ENCODE peak calls at places on chromosomes 12 and 14, in seven cellular contexts. One of them, this sample, is unnamed.

GRCh38 chr14:102770147-102770909 is 6.9 kb upstream of the TRAF3 start:
- DNase-seq in tibial nerve: no peak
- DNase-seq in heart left ventricle: no peak
- DNase-seq in endothelial cell of umbilical vein: no peak
- DNase-seq in astrocyte: no peak
- DNase-seq in cardiac muscle cell: no peak
- DNase-seq in effector memory CD4-positive, alpha-beta T cell: no peak
- DNase-seq in this sample: peak; percentile 14

GRCh38 chr14:54669759-54670630 is 103.1 kb downstream of the SAMD4A start:
- DNase-seq in endothelial cell of umbilical vein: no peak
- DNase-seq in heart left ventricle: no peak
- DNase-seq in effector memory CD4-positive, alpha-beta T cell: peak; percentile 4
- DNase-seq in cardiac muscle cell: peak; percentile 66
- DNase-seq in tibial nerve: no peak
- DNase-seq in astrocyte: peak; percentile 82
- DNase-seq in this sample: no peak

GRCh38 chr14:99186956-99187690 is 84.9 kb downstream of the BCL11B start:
- DNase-seq in astrocyte: no peak
- DNase-seq in effector memory CD4-positive, alpha-beta T cell: no peak
- DNase-seq in tibial nerve: no peak
- DNase-seq in cardiac muscle cell: no peak
- DNase-seq in heart left ventricle: no peak
- DNase-seq in endothelial cell of umbilical vein: no peak
- DNase-seq in this sample: no peak

GRCh38 chr12:104695453-104696148 is 238.9 kb downstream of the CHST11 start:
- DNase-seq in astrocyte: peak; percentile 100
- DNase-seq in endothelial cell of umbilical vein: peak; percentile 65
- DNase-seq in effector memory CD4-positive, alpha-beta T cell: peak; percentile 78
- DNase-seq in heart left ventricle: no peak
- DNase-seq in tibial nerve: no peak
- DNase-seq in cardiac muscle cell: peak; percentile 93
- DNase-seq in this sample: no peak

GRCh38 chr14:101757064-101757838 is 4.3 kb upstream of the PPP2R5C start:
- DNase-seq in heart left ventricle: no peak
- DNase-seq in astrocyte: no peak
- DNase-seq in tibial nerve: no peak
- DNase-seq in effector memory CD4-positive, alpha-beta T cell: no peak
- DNase-seq in endothelial cell of umbilical vein: no peak
- DNase-seq in cardiac muscle cell: no peak
- DNase-seq in this sample: no peak

GRCh38 chr12:93571360-93571853 is 1.1 kb upstream of the SOCS2 start:
- DNase-seq in heart left ventricle: peak; percentile 84
- DNase-seq in endothelial cell of umbilical vein: peak; percentile 59
- DNase-seq in cardiac muscle cell: peak; percentile 57
- DNase-seq in effector memory CD4-positive, alpha-beta T cell: peak; percentile 37
- DNase-seq in tibial nerve: peak; percentile 32
- DNase-seq in astrocyte: peak; percentile 31
- DNase-seq in this sample: peak; percentile 85

GRCh38 chr12:43206396-43206795 is 345.6 kb downstream of the ADAMTS20 start:
- DNase-seq in endothelial cell of umbilical vein: no peak
- DNase-seq in cardiac muscle cell: peak; percentile 19
- DNase-seq in heart left ventricle: no peak
- DNase-seq in tibial nerve: no peak
- DNase-seq in astrocyte: peak; percentile 83
- DNase-seq in effector memory CD4-positive, alpha-beta T cell: no peak
- DNase-seq in this sample: no peak

GRCh38 chr12:64395739-64396138 is 5.2 kb upstream of the C12orf56 start:
- DNase-seq in heart left ventricle: no peak
- DNase-seq in endothelial cell of umbilical vein: peak; percentile 89
- DNase-seq in effector memory CD4-positive, alpha-beta T cell: no peak
- DNase-seq in astrocyte: no peak
- DNase-seq in tibial nerve: no peak
- DNase-seq in cardiac muscle cell: peak; percentile 35
- DNase-seq in this sample: no peak

GRCh38 chr12:109795023-109795422 is 38.2 kb downstream of the TRPV4 start:
- DNase-seq in effector memory CD4-positive, alpha-beta T cell: no peak
- DNase-seq in endothelial cell of umbilical vein: no peak
- DNase-seq in heart left ventricle: no peak
- DNase-seq in tibial nerve: no peak
- DNase-seq in astrocyte: peak; percentile 30
- DNase-seq in cardiac muscle cell: peak; percentile 16
- DNase-seq in this sample: no peak

GRCh38 chr14:50854521-50854920 is 17.3 kb upstream of the ABHD12B start:
- DNase-seq in astrocyte: no peak
- DNase-seq in effector memory CD4-positive, alpha-beta T cell: no peak
- DNase-seq in tibial nerve: no peak
- DNase-seq in heart left ventricle: no peak
- DNase-seq in cardiac muscle cell: no peak
- DNase-seq in endothelial cell of umbilical vein: no peak
- DNase-seq in this sample: no peak

GRCh38 chr12:58154359-58154758 is 213.0 kb downstream of the ATP23 start:
- DNase-seq in tibial nerve: no peak
- DNase-seq in effector memory CD4-positive, alpha-beta T cell: no peak
- DNase-seq in astrocyte: no peak
- DNase-seq in heart left ventricle: no peak
- DNase-seq in endothelial cell of umbilical vein: no peak
- DNase-seq in cardiac muscle cell: no peak
- DNase-seq in this sample: no peak

GRCh38 chr12:57850924-57851323 is 4.4 kb upstream of the CTDSP2 start:
- DNase-seq in cardiac muscle cell: no peak
- DNase-seq in tibial nerve: no peak
- DNase-seq in endothelial cell of umbilical vein: no peak
- DNase-seq in effector memory CD4-positive, alpha-beta T cell: no peak
- DNase-seq in heart left ventricle: peak; percentile 46
- DNase-seq in astrocyte: no peak
- DNase-seq in this sample: no peak

GRCh38 chr12:80504389-80505153 is 60.5 kb downstream of the PTPRQ start:
- DNase-seq in heart left ventricle: no peak
- DNase-seq in effector memory CD4-positive, alpha-beta T cell: no peak
- DNase-seq in endothelial cell of umbilical vein: no peak
- DNase-seq in cardiac muscle cell: no peak
- DNase-seq in astrocyte: no peak
- DNase-seq in tibial nerve: no peak
- DNase-seq in this sample: no peak

GRCh38 chr12:67515679-67516363 is 132.7 kb upstream of the DYRK2 start:
- DNase-seq in tibial nerve: no peak
- DNase-seq in astrocyte: peak; percentile 69
- DNase-seq in endothelial cell of umbilical vein: no peak
- DNase-seq in cardiac muscle cell: peak; percentile 63
- DNase-seq in heart left ventricle: peak; percentile 35
- DNase-seq in effector memory CD4-positive, alpha-beta T cell: peak; percentile 6
- DNase-seq in this sample: no peak

GRCh38 chr14:21023174-21023573 is 1.7 kb downstream of the NDRG2 start:
- DNase-seq in heart left ventricle: peak; percentile 43
- DNase-seq in endothelial cell of umbilical vein: no peak
- DNase-seq in tibial nerve: no peak
- DNase-seq in astrocyte: no peak
- DNase-seq in cardiac muscle cell: no peak
- DNase-seq in effector memory CD4-positive, alpha-beta T cell: no peak
- DNase-seq in this sample: no peak

GRCh38 chr14:61860294-61860918 is 98.2 kb downstream of the SNAPC1 start:
- DNase-seq in cardiac muscle cell: peak; percentile 56
- DNase-seq in tibial nerve: no peak
- DNase-seq in endothelial cell of umbilical vein: peak; percentile 55
- DNase-seq in heart left ventricle: no peak
- DNase-seq in astrocyte: peak; percentile 14
- DNase-seq in effector memory CD4-positive, alpha-beta T cell: no peak
- DNase-seq in this sample: peak; percentile 69

GRCh38 chr12:113271853-113272561 is 50.7 kb downstream of the TPCN1 start:
- DNase-seq in heart left ventricle: peak; percentile 92
- DNase-seq in effector memory CD4-positive, alpha-beta T cell: no peak
- DNase-seq in tibial nerve: peak; percentile 74
- DNase-seq in cardiac muscle cell: peak; percentile 91
- DNase-seq in astrocyte: peak; percentile 70
- DNase-seq in endothelial cell of umbilical vein: no peak
- DNase-seq in this sample: peak; percentile 64

GRCh38 chr12:52213541-52214420 is 19.3 kb upstream of the KRT7 start:
- DNase-seq in cardiac muscle cell: peak; percentile 82
- DNase-seq in tibial nerve: no peak
- DNase-seq in endothelial cell of umbilical vein: peak; percentile 90
- DNase-seq in heart left ventricle: peak; percentile 80
- DNase-seq in astrocyte: peak; percentile 39
- DNase-seq in effector memory CD4-positive, alpha-beta T cell: peak; percentile 9
- DNase-seq in this sample: peak; percentile 83

GRCh38 chr12:68611094-68611818 is 557 bp downstream of the RAP1B start:
- DNase-seq in astrocyte: peak; percentile 59
- DNase-seq in effector memory CD4-positive, alpha-beta T cell: peak; percentile 26
- DNase-seq in cardiac muscle cell: peak; percentile 74
- DNase-seq in heart left ventricle: peak; percentile 71
- DNase-seq in endothelial cell of umbilical vein: peak; percentile 71
- DNase-seq in tibial nerve: peak; percentile 22
- DNase-seq in this sample: peak; percentile 79

GRCh38 chr12:110073049-110073831 is 24.9 kb upstream of the C12orf76 start:
- DNase-seq in effector memory CD4-positive, alpha-beta T cell: no peak
- DNase-seq in heart left ventricle: peak; percentile 49
- DNase-seq in astrocyte: no peak
- DNase-seq in endothelial cell of umbilical vein: peak; percentile 30
- DNase-seq in tibial nerve: peak; percentile 47
- DNase-seq in cardiac muscle cell: no peak
- DNase-seq in this sample: peak; percentile 59

GRCh38 chr14:68893566-68893965 is 85.5 kb downstream of the ACTN1 start:
- DNase-seq in tibial nerve: no peak
- DNase-seq in heart left ventricle: no peak
- DNase-seq in effector memory CD4-positive, alpha-beta T cell: no peak
- DNase-seq in astrocyte: no peak
- DNase-seq in endothelial cell of umbilical vein: no peak
- DNase-seq in cardiac muscle cell: no peak
- DNase-seq in this sample: no peak

GRCh38 chr14:21299562-21300130 is 19.8 kb downstream of the RPGRIP1 start:
- DNase-seq in astrocyte: no peak
- DNase-seq in endothelial cell of umbilical vein: no peak
- DNase-seq in tibial nerve: no peak
- DNase-seq in heart left ventricle: no peak
- DNase-seq in effector memory CD4-positive, alpha-beta T cell: no peak
- DNase-seq in cardiac muscle cell: no peak
- DNase-seq in this sample: no peak

GRCh38 chr14:28763914-28764848 is 2.4 kb upstream of the FOXG1 start:
- DNase-seq in effector memory CD4-positive, alpha-beta T cell: no peak
- DNase-seq in heart left ventricle: no peak
- DNase-seq in astrocyte: no peak
- DNase-seq in endothelial cell of umbilical vein: no peak
- DNase-seq in cardiac muscle cell: no peak
- DNase-seq in tibial nerve: no peak
- DNase-seq in this sample: no peak

GRCh38 chr14:28767239-28767850 is 758 bp downstream of the FOXG1 start:
- DNase-seq in tibial nerve: no peak
- DNase-seq in endothelial cell of umbilical vein: no peak
- DNase-seq in astrocyte: no peak
- DNase-seq in heart left ventricle: no peak
- DNase-seq in effector memory CD4-positive, alpha-beta T cell: no peak
- DNase-seq in cardiac muscle cell: no peak
- DNase-seq in this sample: no peak

GRCh38 chr14:28765907-28766504 is 581 bp upstream of the FOXG1 start:
- DNase-seq in astrocyte: no peak
- DNase-seq in heart left ventricle: no peak
- DNase-seq in cardiac muscle cell: peak; percentile 15
- DNase-seq in effector memory CD4-positive, alpha-beta T cell: no peak
- DNase-seq in endothelial cell of umbilical vein: no peak
- DNase-seq in tibial nerve: no peak
- DNase-seq in this sample: no peak

GRCh38 chr14:28766505-28767238 is at the start of gene FOXG1:
- DNase-seq in astrocyte: no peak
- DNase-seq in heart left ventricle: no peak
- DNase-seq in effector memory CD4-positive, alpha-beta T cell: no peak
- DNase-seq in endothelial cell of umbilical vein: no peak
- DNase-seq in cardiac muscle cell: peak; percentile 34
- DNase-seq in tibial nerve: no peak
- DNase-seq in this sample: no peak

GRCh38 chr14:28765169-28765906 is 1.2 kb upstream of the FOXG1 start:
- DNase-seq in effector memory CD4-positive, alpha-beta T cell: no peak
- DNase-seq in cardiac muscle cell: no peak
- DNase-seq in endothelial cell of umbilical vein: no peak
- DNase-seq in tibial nerve: no peak
- DNase-seq in heart left ventricle: no peak
- DNase-seq in astrocyte: no peak
- DNase-seq in this sample: no peak
- H3K4me3 ChIP-seq in effector memory CD4-positive, alpha-beta T cell: no peak overlapping the region
- H3K4me3 ChIP-seq in cardiac muscle cell: peak overlapping the region; percentile 28
- H3K4me3 ChIP-seq in endothelial cell of umbilical vein: no peak overlapping the region
- H3K4me3 ChIP-seq in tibial nerve: peak overlapping the region; percentile 50
- H3K4me3 ChIP-seq in heart left ventricle: peak overlapping the region; percentile 40
- H3K4me3 ChIP-seq in astrocyte: peak overlapping the region; percentile 59
- H3K4me3 ChIP-seq in this sample: no peak overlapping the region

DNA sequence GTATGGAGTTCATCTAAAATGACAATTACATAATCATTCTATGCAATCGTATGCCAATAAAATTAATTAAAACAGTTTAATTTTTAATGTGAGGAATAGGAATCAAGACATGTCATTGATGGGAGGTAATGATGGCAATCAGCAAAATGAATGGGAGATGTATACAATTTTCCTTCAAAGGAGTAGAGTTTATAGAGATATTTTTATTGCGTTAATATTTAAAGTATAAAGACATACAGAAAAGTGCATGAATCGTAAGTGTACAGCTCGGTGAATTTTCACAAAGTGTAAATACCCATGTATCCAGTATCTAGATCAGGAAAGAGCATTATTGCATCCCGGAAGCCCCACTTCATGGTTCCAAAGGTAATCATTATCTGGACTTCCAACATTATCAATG is 1.2 kb downstream of the MIPOL1 start:
- DNase-seq in cardiac muscle cell: no peak
- DNase-seq in effector memory CD4-positive, alpha-beta T cell: no peak
- DNase-seq in endothelial cell of umbilical vein: no peak
- DNase-seq in tibial nerve: no peak
- DNase-seq in heart left ventricle: no peak
- DNase-seq in astrocyte: no peak
- DNase-seq in this sample: no peak
- H3K4me3 ChIP-seq in cardiac muscle cell: peak overlapping the region; percentile 43
- H3K4me3 ChIP-seq in effector memory CD4-positive, alpha-beta T cell: no peak overlapping the region
- H3K4me3 ChIP-seq in endothelial cell of umbilical vein: peak overlapping the region; percentile 86
- H3K4me3 ChIP-seq in tibial nerve: no peak overlapping the region
- H3K4me3 ChIP-seq in heart left ventricle: peak overlapping the region; percentile 90
- H3K4me3 ChIP-seq in astrocyte: no peak overlapping the region
- H3K4me3 ChIP-seq in this sample: no peak overlapping the region

GRCh38 chr12:108019862-108020261 is 109.2 kb upstream of the WSCD2 start:
- DNase-seq in endothelial cell of umbilical vein: no peak
- DNase-seq in heart left ventricle: no peak
- DNase-seq in astrocyte: no peak
- DNase-seq in effector memory CD4-positive, alpha-beta T cell: no peak
- DNase-seq in tibial nerve: no peak
- DNase-seq in cardiac muscle cell: no peak
- DNase-seq in this sample: no peak

GRCh38 chr12:108017658-108018057 is 111.4 kb upstream of the WSCD2 start:
- DNase-seq in endothelial cell of umbilical vein: no peak
- DNase-seq in cardiac muscle cell: no peak
- DNase-seq in effector memory CD4-positive, alpha-beta T cell: no peak
- DNase-seq in heart left ventricle: no peak
- DNase-seq in tibial nerve: no peak
- DNase-seq in astrocyte: no peak
- DNase-seq in this sample: no peak

GRCh38 chr12:108021129-108021528 is 108.0 kb upstream of the WSCD2 start:
- DNase-seq in cardiac muscle cell: no peak
- DNase-seq in endothelial cell of umbilical vein: no peak
- DNase-seq in effector memory CD4-positive, alpha-beta T cell: no peak
- DNase-seq in tibial nerve: no peak
- DNase-seq in astrocyte: no peak
- DNase-seq in heart left ventricle: no peak
- DNase-seq in this sample: no peak

GRCh38 chr12:108021949-108022522 is 107.1 kb upstream of the WSCD2 start:
- DNase-seq in endothelial cell of umbilical vein: no peak
- DNase-seq in cardiac muscle cell: no peak
- DNase-seq in tibial nerve: no peak
- DNase-seq in astrocyte: no peak
- DNase-seq in heart left ventricle: no peak
- DNase-seq in effector memory CD4-positive, alpha-beta T cell: no peak
- DNase-seq in this sample: no peak
- H3K4me3 ChIP-seq in endothelial cell of umbilical vein: no peak overlapping the region
- H3K4me3 ChIP-seq in cardiac muscle cell: no peak overlapping the region
- H3K4me3 ChIP-seq in tibial nerve: no peak overlapping the region
- H3K4me3 ChIP-seq in astrocyte: no peak overlapping the region
- H3K4me3 ChIP-seq in heart left ventricle: no peak overlapping the region
- H3K4me3 ChIP-seq in effector memory CD4-positive, alpha-beta T cell: no peak overlapping the region
- H3K4me3 ChIP-seq in this sample: no peak overlapping the region

GRCh38 chr12:11749943-11750690 is 100.6 kb downstream of the ETV6 start:
- DNase-seq in tibial nerve: no peak
- DNase-seq in heart left ventricle: peak; percentile 54
- DNase-seq in effector memory CD4-positive, alpha-beta T cell: no peak
- DNase-seq in astrocyte: no peak
- DNase-seq in endothelial cell of umbilical vein: no peak
- DNase-seq in cardiac muscle cell: no peak
- DNase-seq in this sample: no peak
- H3K4me3 ChIP-seq in tibial nerve: no peak overlapping the region
- H3K4me3 ChIP-seq in heart left ventricle: no peak overlapping the region
- H3K4me3 ChIP-seq in effector memory CD4-positive, alpha-beta T cell: no peak overlapping the region
- H3K4me3 ChIP-seq in astrocyte: no peak overlapping the region
- H3K4me3 ChIP-seq in endothelial cell of umbilical vein: no peak overlapping the region
- H3K4me3 ChIP-seq in cardiac muscle cell: no peak overlapping the region
- H3K4me3 ChIP-seq in this sample: no peak overlapping the region

This sample was measured in mucosa of descending colon.